ENCODE peak calls at places on chromosomes 3 and 15, in four cellular contexts. V is stomach, C is transverse colon, R is prostate gland. Z is an unnamed sample.

GRCh38 chr15:66923438-66923881 is 141.9 kb upstream of the SMAD3 start:
- DNase-seq in V (peak), C (peak), R (no peak), Z (no peak)

GRCh38 chr15:42456971-42457370 is 34.0 kb downstream of the ZNF106 start:
- DNase-seq in V (no peak), C (no peak), R (no peak), Z (no peak)

GRCh38 chr3:38022301-38022700 is 7.1 kb downstream of the PLCD1 start:
- DNase-seq in V (no peak), C (peak), R (no peak), Z (no peak)

GRCh38 chr3:27532931-27533607 is 48.9 kb upstream of the SLC4A7 start:
- DNase-seq in R (no peak), V (no peak), C (no peak), Z (no peak)

GRCh38 chr3:123412811-123413588 is 35.9 kb downstream of the ADCY5 start:
- DNase-seq in C (no peak), R (no peak), V (no peak), Z (no peak)

GRCh38 chr3:11643212-11644087 is at the start of gene VGLL4:
- DNase-seq in V (peak), R (peak), C (peak), Z (peak)

GRCh38 chr3:123287051-123287961 is 85.6 kb downstream of the SEC22A start:
- DNase-seq in C (no peak), V (no peak), R (no peak), Z (no peak)

GRCh38 chr15:25481208-25481862 is 42.5 kb upstream of the UBE3A start:
- DNase-seq in C (peak), R (peak), V (no peak), Z (no peak)

GRCh38 chr15:43187544-43188155 is 2.4 kb downstream of the CCNDBP1 start:
- DNase-seq in R (no peak), C (no peak), V (no peak), Z (no peak)

GRCh38 chr3:51982352-51982837 is 940 bp upstream of the ACY1 start:
- DNase-seq in R (no peak), V (peak), C (peak), Z (peak)

GRCh38 chr3:15536856-15537255 is 15.3 kb upstream of the COLQ start:
- DNase-seq in C (no peak), V (no peak), R (no peak), Z (no peak)

GRCh38 chr3:45343947-45344346 is 44.4 kb upstream of the LARS2 start:
- DNase-seq in V (no peak), C (no peak), R (no peak), Z (no peak)

GRCh38 chr3:65146149-65146548 is 458.3 kb upstream of the ADAMTS9 start:
- DNase-seq in R (no peak), V (no peak), C (no peak), Z (no peak)

GRCh38 chr3:132695422-132695821 is 26.8 kb downstream of the NPHP3 start:
- DNase-seq in R (no peak), V (no peak), C (no peak), Z (no peak)

GRCh38 chr3:129065727-129066087 is 5.1 kb downstream of the GP9 start:
- DNase-seq in V (no peak), R (no peak), C (peak), Z (no peak)

GRCh38 chr3:112115161-112115739 is 17.8 kb downstream of the GCSAM start:
- DNase-seq in C (no peak), V (no peak), R (no peak), Z (no peak)

GRCh38 chr3:4313606-4314308 is 10.6 kb downstream of the SETMAR start:
- DNase-seq in V (no peak), R (no peak), C (no peak), Z (no peak)

GRCh38 chr15:51759557-51760070 is 8.2 kb downstream of the TMOD2 start:
- DNase-seq in V (no peak), C (peak), R (no peak), Z (no peak)

GRCh38 chr3:175585898-175586297 is 726.8 kb downstream of the NAALADL2 start:
- DNase-seq in R (no peak), V (no peak), C (no peak), Z (no peak)

GRCh38 chr15:42121667-42122066 is 27.3 kb upstream of the PLA2G4D start:
- DNase-seq in V (peak), C (no peak), R (no peak), Z (no peak)

GRCh38 chr3:58241321-58242044 is 3.9 kb downstream of the ABHD6 start:
- DNase-seq in C (no peak), V (no peak), R (no peak), Z (no peak)

GRCh38 chr15:73851679-73852078 is 21.7 kb upstream of the TBC1D21 start:
- DNase-seq in C (peak), V (no peak), R (no peak), Z (no peak)

GRCh38 chr3:164231718-164232117 is 846.6 kb downstream of the SI start:
- DNase-seq in R (no peak), V (no peak), C (no peak), Z (no peak)

GRCh38 chr15:41585140-41586047 is 26.4 kb downstream of the TYRO3 start:
- DNase-seq in R (peak), C (peak), V (peak), Z (no peak)

GRCh38 chr3:78751266-78751665 is 1016.5 kb downstream of the ROBO1 start:
- DNase-seq in R (no peak), V (no peak), C (no peak), Z (no peak)

GRCh38 chr3:14875411-14876175 is 56.8 kb downstream of the FGD5 start:
- DNase-seq in R (no peak), V (no peak), C (no peak), Z (no peak)

GRCh38 chr3:65595997-65596300 is 442.8 kb downstream of the MAGI1 start:
- DNase-seq in R (no peak), C (no peak), V (no peak), Z (no peak)

GRCh38 chr3:138974467-138974866 is 27.4 kb downstream of the FOXL2NB start:
- DNase-seq in V (no peak), C (no peak), R (no peak), Z (no peak)

GRCh38 chr3:121414924-121415323 is 130.9 kb downstream of the POLQ start:
- DNase-seq in C (no peak), V (no peak), R (no peak), Z (no peak)

GRCh38 chr3:186514296-186515002 is 29.7 kb downstream of the CRYGS start:
- DNase-seq in V (no peak), R (no peak), C (no peak), Z (no peak)

GRCh38 chr3:134927596-134927995 is 132.5 kb downstream of the EPHB1 start:
- DNase-seq in C (no peak), R (no peak), V (no peak), Z (no peak)

GRCh38 chr15:55789066-55789660 is 46.2 kb upstream of the PRTG start:
- DNase-seq in R (no peak), V (no peak), C (peak), Z (peak)

DNA sequence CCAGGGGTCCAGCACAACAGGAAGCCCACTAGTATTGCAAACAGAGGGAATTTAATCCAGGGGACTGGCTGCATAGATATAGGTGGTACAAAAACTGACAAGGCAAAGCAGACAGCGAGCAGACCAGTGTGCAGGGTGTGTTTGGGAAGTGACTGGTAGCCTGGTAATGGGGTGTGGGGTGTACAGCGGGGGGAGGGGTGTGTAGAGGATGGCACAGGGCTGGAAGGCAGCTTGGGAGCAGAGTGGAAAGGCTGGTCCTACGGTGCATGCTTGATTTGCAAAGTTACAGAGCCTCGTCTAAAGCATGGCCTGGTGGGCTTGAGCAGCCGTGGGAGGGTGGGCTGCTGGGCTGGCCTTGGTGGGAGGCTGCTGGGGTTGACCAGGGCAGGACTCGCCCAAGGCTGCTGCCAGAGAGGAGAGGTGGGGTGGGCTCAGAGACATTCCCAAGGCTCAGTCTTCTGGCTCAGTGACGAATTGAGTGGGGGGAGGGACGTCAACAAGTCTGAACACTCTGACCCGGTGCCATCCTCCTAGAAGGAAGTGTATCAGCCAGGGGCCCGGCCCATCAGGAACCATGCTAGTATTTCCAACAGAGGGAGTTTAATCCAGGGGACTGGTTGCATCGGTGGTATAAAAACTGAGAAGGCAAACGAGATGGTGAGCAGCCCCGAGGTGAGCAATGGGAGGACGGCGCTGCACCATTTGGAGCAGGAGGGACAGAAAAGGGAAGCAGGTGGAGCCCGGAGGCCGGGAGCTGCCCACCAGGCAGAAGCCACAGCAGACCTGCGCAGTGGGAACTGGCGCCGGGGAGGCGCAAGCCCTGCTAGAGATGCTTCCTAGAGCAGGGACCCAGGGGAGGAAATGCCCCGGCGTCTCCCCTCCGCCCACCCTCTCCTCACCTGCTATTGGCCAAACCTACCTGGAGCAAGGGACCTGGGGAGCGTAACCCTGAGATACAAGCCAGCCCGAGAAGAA is 29.2 kb downstream of the CPN2 start:
- DNase-seq in C (no peak), R (no peak), V (peak), Z (no peak)
- TF ChIP-seq POLR2AphosphoS5 in C (no peak), R (no peak), V (no peak), Z (no peak)

GRCh38 chr3:39188271-39189149 is 3.9 kb downstream of the XIRP1 start:
- DNase-seq in C (no peak), V (no peak), R (no peak), Z (no peak)
- TF ChIP-seq POLR2A in C (no peak), V (no peak), R (no peak), Z (no peak)

GRCh38 chr3:47849186-47850061 is 46.5 kb downstream of the DHX30 start:
- DNase-seq in C (no peak), V (no peak), R (no peak), Z (no peak)
- TF ChIP-seq POLR2AphosphoS5 in C (no peak), V (no peak), R (no peak), Z (no peak)

DNA sequence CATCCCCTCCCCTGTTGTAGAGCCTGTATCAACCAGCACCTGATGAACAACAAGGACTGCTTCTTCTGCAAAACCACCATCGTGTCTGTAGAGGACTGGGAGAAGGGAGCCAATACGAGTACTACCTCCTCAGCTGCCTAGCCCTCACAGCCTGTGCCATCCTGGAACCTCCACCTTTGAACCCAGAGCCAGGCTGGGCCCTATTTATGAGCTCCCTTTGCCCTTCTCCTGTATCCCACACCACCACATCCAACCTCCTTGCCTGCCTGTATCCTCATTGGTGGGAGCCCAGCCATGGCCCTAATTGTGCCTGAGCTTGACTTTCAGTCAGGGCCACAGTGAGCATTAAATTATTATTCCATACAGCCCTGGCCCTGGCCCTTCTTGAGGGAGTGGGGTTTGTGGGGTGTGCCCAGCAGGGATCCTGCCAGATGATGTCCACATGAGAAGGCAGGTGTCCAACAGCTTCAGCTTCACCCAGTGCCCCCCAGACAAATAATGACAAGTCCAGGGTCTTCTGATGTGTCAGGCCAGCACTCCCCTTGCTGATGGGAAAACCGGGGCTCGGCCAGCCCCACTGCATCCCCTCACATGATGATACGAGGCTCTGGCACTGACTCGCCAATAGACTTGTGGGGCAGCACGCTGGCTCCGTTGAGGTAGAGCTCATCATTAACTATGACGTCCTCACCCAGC is 1.8 kb upstream of the AMIGO3 start:
- DNase-seq in C (no peak), R (no peak), V (no peak), Z (no peak)
- TF ChIP-seq POLR2A in C (no peak), R (no peak), V (no peak), Z (no peak)

GRCh38 chr3:13508496-13508895 is 28.4 kb downstream of the HDAC11 start:
- DNase-seq in C (no peak), V (no peak), R (no peak), Z (no peak)
- TF ChIP-seq POLR2AphosphoS5 in C (no peak), V (no peak), R (no peak), Z (no peak)

GRCh38 chr15:77070500-77071337 is at the start of gene TSPAN3:
- DNase-seq in C (peak), R (peak), V (peak), Z (peak)
- TF ChIP-seq POLR2A in C (peak), R (peak), V (no peak), Z (peak)

DNA sequence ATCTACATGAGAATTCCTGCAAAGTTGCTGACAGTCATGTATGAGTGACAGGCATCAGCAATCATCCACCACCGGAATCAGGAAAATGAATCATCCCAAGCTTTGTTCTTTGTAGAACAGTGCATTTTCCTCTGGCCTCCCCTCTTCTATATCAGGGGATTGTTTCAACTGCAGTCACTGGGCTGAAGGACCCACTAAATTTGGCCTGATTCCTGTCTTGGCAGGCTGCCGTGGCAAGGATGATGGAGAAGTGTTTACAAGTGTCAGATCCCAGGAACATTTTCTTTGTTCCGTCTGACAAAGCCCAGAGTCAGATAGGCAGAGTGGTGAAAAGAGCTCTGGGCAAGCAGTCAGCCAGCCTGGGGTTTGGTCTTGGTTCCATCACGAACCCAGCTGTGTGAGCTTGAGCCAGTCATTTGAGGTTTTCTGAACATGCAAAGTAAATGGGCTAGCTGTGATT is 175.1 kb upstream of the TSC22D2 start:
- DNase-seq in R (no peak), C (no peak), V (peak), Z (no peak)
- TF ChIP-seq POLR2AphosphoS5 in R (no peak), C (no peak), V (no peak), Z (no peak)